ENCODE peak calls at places on chromosomes 2 and 18, in four cellular contexts. One of them, this sample, is unnamed.
A peak's percentile ranks its signal among the peaks of the same experiment; 100 is the strongest.

GRCh38 chr2:5657216-5657615 is 35.0 kb upstream of the SOX11 start:
- DNase-seq in OCI-LY7: no peak
- DNase-seq in colonic mucosa: no peak
- DNase-seq in RWPE1: no peak
- DNase-seq in this sample: no peak

GRCh38 chr2:206361407-206362045 is 81.8 kb upstream of the ADAM23 start:
- DNase-seq in OCI-LY7: no peak
- DNase-seq in colonic mucosa: no peak
- DNase-seq in RWPE1: peak; percentile 15
- DNase-seq in this sample: peak; percentile 14

GRCh38 chr2:47564129-47564528 is 161.2 kb downstream of the MSH2 start:
- DNase-seq in OCI-LY7: no peak
- DNase-seq in colonic mucosa: no peak
- DNase-seq in RWPE1: no peak
- DNase-seq in this sample: no peak

GRCh38 chr2:128449226-128450061 is 130.8 kb upstream of the HS6ST1 start:
- DNase-seq in OCI-LY7: no peak
- DNase-seq in colonic mucosa: peak; percentile 15
- DNase-seq in RWPE1: no peak
- DNase-seq in this sample: no peak

GRCh38 chr2:143230506-143231256 is 101.5 kb downstream of the ARHGAP15 start:
- DNase-seq in OCI-LY7: no peak
- DNase-seq in colonic mucosa: no peak
- DNase-seq in RWPE1: no peak
- DNase-seq in this sample: no peak

GRCh38 chr2:232523682-232524597 is 2.0 kb upstream of the CHRND start:
- DNase-seq in OCI-LY7: peak; percentile 57
- DNase-seq in colonic mucosa: peak; percentile 41
- DNase-seq in RWPE1: peak; percentile 23
- DNase-seq in this sample: peak; percentile 62

GRCh38 chr2:207362716-207363115 is 167.0 kb upstream of the CREB1 start:
- DNase-seq in OCI-LY7: no peak
- DNase-seq in colonic mucosa: no peak
- DNase-seq in RWPE1: no peak
- DNase-seq in this sample: no peak

GRCh38 chr2:218516614-218517013 is 51.5 kb downstream of the USP37 start:
- DNase-seq in OCI-LY7: peak; percentile 27
- DNase-seq in colonic mucosa: no peak
- DNase-seq in RWPE1: no peak
- DNase-seq in this sample: peak; percentile 20

GRCh38 chr2:15364561-15364960 is 196.6 kb downstream of the NBAS start:
- DNase-seq in OCI-LY7: no peak
- DNase-seq in colonic mucosa: no peak
- DNase-seq in RWPE1: no peak
- DNase-seq in this sample: no peak

GRCh38 chr2:42404666-42405065 is 43.6 kb upstream of the COX7A2L start:
- DNase-seq in OCI-LY7: no peak
- DNase-seq in colonic mucosa: no peak
- DNase-seq in RWPE1: no peak
- DNase-seq in this sample: no peak

GRCh38 chr2:236366406-236366805 is 102.2 kb upstream of the ASB18 start:
- DNase-seq in OCI-LY7: no peak
- DNase-seq in colonic mucosa: no peak
- DNase-seq in RWPE1: no peak
- DNase-seq in this sample: peak; percentile 73

GRCh38 chr2:62964050-62964449 is 86.6 kb upstream of the OTX1 start:
- DNase-seq in OCI-LY7: no peak
- DNase-seq in colonic mucosa: no peak
- DNase-seq in RWPE1: no peak
- DNase-seq in this sample: no peak

GRCh38 chr18:79914614-79915160 is 36.8 kb downstream of the SLC66A2 start:
- DNase-seq in OCI-LY7: no peak
- DNase-seq in colonic mucosa: peak; percentile 16
- DNase-seq in RWPE1: no peak
- DNase-seq in this sample: no peak

GRCh38 chr2:235542728-235543125 is 48.9 kb downstream of the AGAP1 start:
- DNase-seq in OCI-LY7: no peak
- DNase-seq in colonic mucosa: peak; percentile 80
- DNase-seq in RWPE1: no peak
- DNase-seq in this sample: no peak

DNA sequence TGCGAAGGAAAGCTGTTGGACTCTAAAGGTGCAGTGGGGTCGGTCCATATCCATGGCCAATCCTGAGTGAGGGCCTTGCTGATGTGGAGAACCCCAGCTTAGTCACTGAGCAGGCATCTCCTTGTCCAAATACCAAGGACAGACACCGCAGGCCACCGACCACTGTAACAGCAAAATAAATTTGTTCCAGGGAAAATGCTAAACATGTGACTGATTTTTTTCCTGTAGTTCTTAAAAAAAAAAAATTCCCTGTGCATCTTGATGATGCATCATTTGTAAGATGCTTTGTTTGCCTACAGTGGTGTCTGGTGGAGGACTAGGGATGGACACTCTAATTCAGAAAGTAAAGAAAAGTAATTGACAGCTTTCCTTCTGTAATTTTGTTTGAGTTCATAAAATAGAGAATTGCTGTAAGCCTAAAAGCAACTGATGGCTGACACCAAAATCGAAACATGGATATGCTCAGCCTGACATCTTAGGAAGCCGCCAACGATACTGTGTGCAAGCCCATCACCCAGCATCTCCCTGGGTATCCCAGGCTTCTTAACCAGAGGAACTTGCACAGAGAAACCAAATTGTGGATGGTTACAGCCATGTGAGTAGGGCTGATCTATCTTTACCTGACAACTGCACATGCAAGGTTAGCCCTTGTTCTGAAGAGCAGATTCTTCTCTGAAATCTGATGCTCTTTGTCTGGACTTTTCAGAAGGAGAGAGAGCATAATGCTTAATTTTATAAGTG is 188.6 kb downstream of the ARL4C start:
- DNase-seq in OCI-LY7: no peak
- DNase-seq in colonic mucosa: no peak
- DNase-seq in RWPE1: no peak
- DNase-seq in this sample: no peak
- TF ChIP-seq CTCF in OCI-LY7: no peak
- TF ChIP-seq CTCF in colonic mucosa: no peak
- TF ChIP-seq CTCF in RWPE1: no peak
- TF ChIP-seq CTCF in this sample: no peak

DNA sequence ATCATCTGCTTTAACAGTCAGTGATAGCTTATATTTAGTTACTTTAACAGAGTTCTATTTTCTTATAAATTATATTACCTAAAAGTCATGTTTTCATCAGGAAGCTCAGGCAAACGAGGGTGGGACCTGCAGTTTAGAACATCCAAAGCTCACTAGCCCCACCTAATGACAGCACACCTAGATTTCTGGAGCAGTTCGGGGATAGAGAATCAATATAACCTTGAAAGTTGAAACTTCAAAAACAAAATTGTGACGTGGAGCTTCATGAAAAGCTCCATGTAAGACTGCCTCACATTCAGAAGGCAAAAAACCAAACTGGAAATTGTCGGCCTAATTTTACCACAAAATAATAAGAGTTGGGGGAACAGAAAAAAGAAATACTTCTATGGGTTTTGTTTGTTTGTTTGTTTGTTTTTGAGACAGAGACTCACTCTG is 185.9 kb upstream of the CCDC150 start:
- DNase-seq in OCI-LY7: peak; percentile 47
- DNase-seq in colonic mucosa: peak; percentile 43
- DNase-seq in RWPE1: peak; percentile 45
- DNase-seq in this sample: peak; percentile 68
- TF ChIP-seq CTCF in OCI-LY7: peak; percentile 85
- TF ChIP-seq CTCF in colonic mucosa: peak; percentile 28
- TF ChIP-seq CTCF in RWPE1: peak; percentile 72
- TF ChIP-seq CTCF in this sample: peak; percentile 68

DNA sequence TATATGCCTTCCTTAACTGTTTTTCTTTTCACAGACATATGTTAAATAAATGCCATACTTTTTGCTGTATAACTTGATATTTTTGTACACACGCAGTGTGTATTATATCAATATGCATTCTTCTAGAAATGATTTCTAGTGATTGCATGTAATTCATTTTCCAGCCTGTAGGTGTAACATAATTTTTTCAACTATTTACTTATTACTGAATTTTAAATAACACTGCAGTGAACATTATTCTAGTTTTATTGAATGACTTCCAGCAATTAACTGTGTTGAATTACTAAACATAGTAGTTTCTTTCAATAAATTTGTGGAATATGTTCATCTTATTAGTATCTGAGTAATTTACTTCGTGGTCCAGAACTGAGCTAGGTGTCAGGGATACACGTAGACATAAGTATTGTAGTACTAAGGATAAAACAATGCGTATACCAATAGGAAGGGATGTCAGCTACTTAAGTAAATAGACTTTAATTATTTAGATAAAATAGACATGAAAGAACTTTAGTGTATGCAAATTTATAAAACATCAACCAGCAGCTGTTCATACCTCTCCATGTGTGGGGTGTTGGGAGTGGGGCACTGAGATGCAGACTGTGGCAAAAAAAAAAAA is 28.0 kb downstream of the TANC1 start:
- DNase-seq in OCI-LY7: no peak
- DNase-seq in colonic mucosa: no peak
- DNase-seq in RWPE1: no peak
- DNase-seq in this sample: no peak
- TF ChIP-seq CTCF in OCI-LY7: peak; percentile 66
- TF ChIP-seq CTCF in colonic mucosa: peak; percentile 33
- TF ChIP-seq CTCF in RWPE1: no peak
- TF ChIP-seq CTCF in this sample: peak; percentile 56

GRCh38 chr18:8608795-8609673 is at the start of gene RAB12:
- DNase-seq in OCI-LY7: peak; percentile 91
- DNase-seq in colonic mucosa: peak; percentile 84
- DNase-seq in RWPE1: peak; percentile 85
- DNase-seq in this sample: peak; percentile 83
- TF ChIP-seq CTCF in OCI-LY7: peak; percentile 59
- TF ChIP-seq CTCF in colonic mucosa: peak; percentile 42
- TF ChIP-seq CTCF in RWPE1: peak; percentile 91
- TF ChIP-seq CTCF in this sample: peak; percentile 79

GRCh38 chr18:34354351-34354750 is 129.6 kb upstream of the NOL4 start:
- DNase-seq in OCI-LY7: no peak
- DNase-seq in colonic mucosa: no peak
- DNase-seq in RWPE1: no peak
- DNase-seq in this sample: no peak

GRCh38 chr18:34357944-34358580 is 133.3 kb upstream of the NOL4 start:
- DNase-seq in OCI-LY7: no peak
- DNase-seq in colonic mucosa: no peak
- DNase-seq in RWPE1: no peak
- DNase-seq in this sample: no peak

GRCh38 chr18:34350778-34351177 is 126.1 kb upstream of the NOL4 start:
- DNase-seq in OCI-LY7: no peak
- DNase-seq in colonic mucosa: no peak
- DNase-seq in RWPE1: no peak
- DNase-seq in this sample: no peak

DNA sequence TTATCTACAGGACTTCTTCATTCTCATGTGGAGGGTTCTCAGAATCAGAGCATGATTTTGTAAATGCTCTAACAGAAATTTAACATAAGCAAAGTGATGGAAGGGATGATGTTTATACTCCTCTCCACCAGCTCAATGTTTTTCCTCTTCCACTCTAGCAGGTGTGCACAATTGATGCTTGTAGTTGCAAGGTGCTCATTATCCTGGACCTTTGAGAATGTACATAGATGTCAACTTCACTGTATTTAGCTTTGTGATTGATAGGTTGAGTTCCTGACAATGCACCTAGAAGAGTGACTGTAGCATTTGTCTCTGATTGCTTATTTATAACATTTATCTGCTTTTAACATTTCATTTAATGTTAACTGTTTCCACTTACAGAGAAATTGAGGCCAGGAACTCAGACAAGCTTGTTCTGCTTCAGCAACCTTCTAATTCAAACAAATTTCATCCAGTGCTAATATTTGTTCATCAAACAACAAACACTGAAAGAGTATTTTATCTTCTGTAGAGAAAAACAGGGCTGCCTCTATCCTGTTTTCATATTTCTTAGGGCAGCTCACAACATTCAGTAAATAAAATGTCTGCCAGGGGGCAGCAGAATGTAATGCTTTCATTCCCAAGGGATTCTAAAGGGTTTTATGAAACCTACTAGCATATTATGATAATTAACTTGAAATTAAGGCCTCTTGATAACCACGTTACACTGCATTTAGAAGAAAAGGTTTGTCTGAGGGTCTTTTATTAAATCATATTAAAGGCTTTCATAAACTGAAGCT is 127.9 kb upstream of the NOL4 start:
- DNase-seq in OCI-LY7: no peak
- DNase-seq in colonic mucosa: no peak
- DNase-seq in RWPE1: no peak
- DNase-seq in this sample: no peak
- TF ChIP-seq CTCF in OCI-LY7: no peak
- TF ChIP-seq CTCF in colonic mucosa: no peak
- TF ChIP-seq CTCF in RWPE1: no peak
- TF ChIP-seq CTCF in this sample: no peak

GRCh38 chr2:18750662-18751554 is 161.5 kb upstream of the NT5C1B start:
- DNase-seq in OCI-LY7: no peak
- DNase-seq in colonic mucosa: no peak
- DNase-seq in RWPE1: no peak
- DNase-seq in this sample: no peak

GRCh38 chr2:18752022-18752493 is 162.7 kb upstream of the NT5C1B start:
- DNase-seq in OCI-LY7: no peak
- DNase-seq in colonic mucosa: no peak
- DNase-seq in RWPE1: no peak
- DNase-seq in this sample: no peak

GRCh38 chr2:18754286-18754685 is 164.9 kb upstream of the NT5C1B start:
- DNase-seq in OCI-LY7: no peak
- DNase-seq in colonic mucosa: no peak
- DNase-seq in RWPE1: no peak
- DNase-seq in this sample: no peak

GRCh38 chr2:18753722-18754121 is 164.4 kb upstream of the NT5C1B start:
- DNase-seq in OCI-LY7: no peak
- DNase-seq in colonic mucosa: no peak
- DNase-seq in RWPE1: no peak
- DNase-seq in this sample: no peak

GRCh38 chr2:18752667-18753422 is 163.5 kb upstream of the NT5C1B start:
- DNase-seq in OCI-LY7: peak; percentile 11
- DNase-seq in colonic mucosa: no peak
- DNase-seq in RWPE1: no peak
- DNase-seq in this sample: no peak
- TF ChIP-seq CTCF in OCI-LY7: peak; percentile 54
- TF ChIP-seq CTCF in colonic mucosa: no peak
- TF ChIP-seq CTCF in RWPE1: peak; percentile 6
- TF ChIP-seq CTCF in this sample: no peak

DNA sequence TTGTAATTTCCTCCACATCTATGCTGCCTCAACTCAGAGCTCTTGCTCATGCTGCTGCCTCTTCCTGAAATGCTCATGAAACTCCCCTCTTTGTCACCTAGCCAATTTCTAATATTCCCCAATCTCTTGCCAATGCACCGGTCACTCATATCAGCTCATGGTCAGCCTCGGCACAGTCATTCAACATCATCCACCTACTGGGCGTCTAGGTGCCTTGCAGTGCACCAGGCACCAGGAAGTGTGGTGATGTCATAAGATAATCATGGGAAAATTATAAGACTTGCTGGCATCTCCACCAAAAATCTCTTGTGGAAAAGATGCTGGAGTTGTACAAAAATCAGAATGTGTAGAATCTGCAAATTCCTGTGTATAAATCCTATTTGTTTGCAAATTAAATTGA is 52.6 kb upstream of the RAB27B start:
- DNase-seq in OCI-LY7: no peak
- DNase-seq in colonic mucosa: no peak
- DNase-seq in RWPE1: peak; percentile 20
- DNase-seq in this sample: no peak
- TF ChIP-seq CTCF in OCI-LY7: no peak
- TF ChIP-seq CTCF in colonic mucosa: no peak
- TF ChIP-seq CTCF in RWPE1: no peak
- TF ChIP-seq CTCF in this sample: no peak

This sample was measured in activated CD8-positive, alpha-beta T cell treated with anti-CD3 and anti-CD28 coated beads for 36 hours.